ENCODE peak calls at places on chromosomes 11 and 22, in seven cellular contexts. X is GM12878, N is GM12891, R is K562, U is HepG2, O is H1, G is SK-N-SH. P is an unnamed sample.

GRCh38 chr11:131471976-131472375 is 101.6 kb downstream of the NTM start:
- DNase-seq in X (no peak), N (no peak), R (no peak), U (no peak), O (no peak), G (no peak), P (no peak)

GRCh38 chr11:17563248-17563647 is 16.2 kb downstream of the OTOG start:
- DNase-seq in X (no peak), N (no peak), R (no peak), U (no peak), O (no peak), G (no peak), P (no peak)

GRCh38 chr11:72091292-72091691 is 10.6 kb downstream of the LRRC51 start:
- DNase-seq in X (no peak), N (peak), R (peak), U (peak), O (peak), G (peak), P (peak)

GRCh38 chr11:123640677-123641494 is 13.5 kb downstream of the SCN3B start:
- DNase-seq in X (no peak), N (peak), R (peak), U (peak), O (no peak), G (peak), P (peak)

GRCh38 chr22:44129614-44129976 is 51.1 kb upstream of the PARVG start:
- DNase-seq in X (no peak), N (no peak), R (peak), U (no peak), O (no peak), G (peak), P (no peak)

GRCh38 chr11:128548655-128549255 is 38.6 kb downstream of the ETS1 start:
- DNase-seq in X (no peak), N (no peak), R (no peak), U (no peak), O (no peak), G (peak), P (no peak)

GRCh38 chr22:46563381-46564083 is 26.1 kb upstream of the CELSR1 start:
- DNase-seq in X (no peak), N (peak), R (peak), U (peak), O (no peak), G (peak), P (peak)

GRCh38 chr11:44936527-44936926 is 14.2 kb downstream of the TP53I11 start:
- DNase-seq in X (no peak), N (peak), R (peak), U (peak), O (peak), G (peak), P (peak)

GRCh38 chr11:88174627-88175003 is 628 bp downstream of the RAB38 start:
- DNase-seq in X (no peak), N (no peak), R (no peak), U (no peak), O (peak), G (no peak), P (no peak)

GRCh38 chr11:21771097-21771496 is 421.8 kb upstream of the ANO5 start:
- DNase-seq in X (no peak), N (no peak), R (no peak), U (no peak), O (no peak), G (no peak), P (no peak)

GRCh38 chr11:75585271-75585670 is 23.2 kb downstream of the SERPINH1 start:
- DNase-seq in X (no peak), N (no peak), R (no peak), U (no peak), O (no peak), G (no peak), P (no peak)

GRCh38 chr11:75582461-75582934 is 20.4 kb downstream of the SERPINH1 start:
- DNase-seq in X (no peak), N (no peak), R (no peak), U (no peak), O (no peak), G (no peak), P (no peak)

GRCh38 chr11:75579841-75580240 is 17.8 kb downstream of the SERPINH1 start:
- DNase-seq in X (no peak), N (no peak), R (no peak), U (no peak), O (no peak), G (no peak), P (no peak)

GRCh38 chr11:75583710-75584658 is 21.9 kb downstream of the SERPINH1 start:
- DNase-seq in X (no peak), N (peak), R (peak), U (no peak), O (no peak), G (peak), P (peak)

DNA sequence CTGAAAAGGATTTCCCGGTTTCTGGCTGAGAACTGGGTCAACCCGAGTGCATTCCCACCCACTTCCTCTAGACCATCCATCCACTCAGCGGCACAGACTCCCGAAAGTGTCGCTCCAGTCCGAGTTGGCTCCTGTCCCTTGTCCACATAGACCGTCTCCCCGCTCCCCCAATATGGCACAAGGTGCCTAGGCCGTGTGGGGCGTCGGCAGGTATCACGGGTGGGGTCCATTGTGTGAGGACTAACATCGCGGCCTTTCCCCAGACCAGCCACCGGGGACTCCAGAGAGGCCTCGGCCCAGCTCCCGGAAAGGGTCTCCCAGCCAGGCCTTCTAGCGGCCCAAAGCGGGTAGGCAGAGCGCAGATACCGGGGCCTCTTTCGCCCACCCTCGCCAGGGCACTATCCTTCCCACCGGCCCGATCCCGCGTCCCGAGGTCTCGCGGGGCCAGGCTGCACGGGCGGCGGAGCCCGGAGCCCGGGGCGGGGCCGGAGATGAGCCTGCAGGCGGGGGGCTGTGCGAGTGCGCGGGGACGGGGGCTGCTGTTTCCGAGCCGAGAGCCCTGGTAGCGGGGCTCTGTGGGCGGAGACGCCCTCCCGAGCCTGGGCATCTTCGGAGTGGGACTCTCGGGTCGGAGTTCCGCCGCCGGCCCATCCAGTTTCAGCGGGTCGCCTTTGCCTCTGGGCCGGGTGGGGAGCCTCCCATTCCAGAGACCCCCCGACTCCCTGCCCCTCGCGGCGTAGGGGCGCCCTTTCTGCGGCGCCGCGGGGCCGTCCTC is 21.1 kb downstream of the SERPINH1 start:
- DNase-seq in X (no peak), N (peak), R (peak), U (no peak), O (no peak), G (peak), P (peak)
- TF ChIP-seq TAF1 in X (no peak), N (peak), R (no peak), U (no peak), O (peak), G (no peak), P (peak)

GRCh38 chr11:122524532-122524882 is 131.0 kb upstream of the UBASH3B start:
- DNase-seq in X (no peak), N (no peak), R (no peak), U (no peak), O (peak), G (peak), P (no peak)
- TF ChIP-seq POLR2AphosphoS5 in X (no peak), N (no peak), R (no peak), U (no peak), O (no peak), G (no peak), P (no peak)

DNA sequence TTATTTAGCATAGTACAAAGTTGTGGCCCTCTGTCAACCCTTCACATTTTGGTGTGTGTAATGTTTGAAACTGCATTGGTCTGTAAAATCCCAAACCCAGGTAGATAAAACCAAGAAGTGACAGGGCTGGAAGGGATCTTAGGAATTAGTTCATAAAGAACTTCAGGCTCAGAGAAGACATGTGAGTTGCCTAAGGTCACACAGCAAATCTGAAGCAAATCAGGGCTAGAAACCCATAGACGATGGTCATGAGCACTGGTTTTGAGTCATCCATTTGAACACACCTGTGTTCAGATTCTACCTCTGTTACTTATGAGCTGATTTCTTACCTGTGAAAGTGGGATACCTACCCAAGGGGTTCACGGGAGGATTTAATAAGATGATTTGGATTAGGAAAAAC is 107.1 kb downstream of the PTPRJ start:
- DNase-seq in X (no peak), N (no peak), R (no peak), U (no peak), O (no peak), G (no peak), P (no peak)
- TF ChIP-seq TAF1 in X (no peak), N (no peak), R (no peak), U (no peak), O (no peak), G (no peak), P (no peak)

DNA sequence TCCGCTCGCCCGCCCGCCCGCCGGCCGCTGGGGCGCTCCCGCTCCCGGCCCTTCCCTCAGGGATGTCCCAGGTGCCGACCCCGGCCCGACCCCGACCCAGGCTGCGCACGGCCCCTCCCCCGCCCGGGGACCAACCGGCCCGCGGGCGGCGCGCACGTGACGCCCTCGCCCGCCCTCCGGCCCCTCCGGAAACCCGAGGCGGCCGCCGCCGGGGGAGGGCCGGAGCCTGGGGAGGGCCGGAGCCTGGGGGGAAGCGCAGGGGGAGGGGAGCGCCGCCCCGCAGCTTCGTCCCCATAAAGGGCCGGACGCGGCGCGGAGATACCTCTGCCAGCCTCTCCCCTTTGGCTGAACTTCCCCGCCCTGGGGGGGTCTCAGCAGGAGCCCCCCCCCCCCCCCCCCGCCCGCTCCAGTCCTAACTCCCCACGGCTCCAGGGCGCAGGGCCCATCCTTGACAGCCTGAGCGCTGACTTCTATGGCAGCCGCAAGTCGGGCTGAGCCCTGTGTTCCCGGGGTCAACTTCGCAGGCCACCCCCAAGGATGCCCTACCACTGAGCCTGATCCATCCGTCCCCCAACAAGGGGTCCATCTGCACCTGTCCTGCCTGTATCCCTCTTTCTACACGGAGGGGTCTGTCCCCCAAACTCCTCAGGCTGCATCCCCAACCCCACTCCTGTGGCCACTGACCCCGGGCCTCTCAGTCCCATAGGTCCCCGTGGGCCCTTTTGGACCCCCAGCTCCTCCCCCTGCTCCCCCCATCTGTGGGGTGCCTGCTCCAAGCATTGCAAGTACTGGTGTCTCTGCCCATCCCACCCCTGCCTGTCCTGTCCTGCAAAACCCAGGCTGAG is at the start of gene MAPK12:
- DNase-seq in X (no peak), N (peak), R (peak), U (no peak), O (no peak), G (peak), P (peak)
- TF ChIP-seq POLR2AphosphoS5 in X (no peak), N (no peak), R (no peak), U (no peak), O (no peak), G (no peak), P (no peak)

DNA sequence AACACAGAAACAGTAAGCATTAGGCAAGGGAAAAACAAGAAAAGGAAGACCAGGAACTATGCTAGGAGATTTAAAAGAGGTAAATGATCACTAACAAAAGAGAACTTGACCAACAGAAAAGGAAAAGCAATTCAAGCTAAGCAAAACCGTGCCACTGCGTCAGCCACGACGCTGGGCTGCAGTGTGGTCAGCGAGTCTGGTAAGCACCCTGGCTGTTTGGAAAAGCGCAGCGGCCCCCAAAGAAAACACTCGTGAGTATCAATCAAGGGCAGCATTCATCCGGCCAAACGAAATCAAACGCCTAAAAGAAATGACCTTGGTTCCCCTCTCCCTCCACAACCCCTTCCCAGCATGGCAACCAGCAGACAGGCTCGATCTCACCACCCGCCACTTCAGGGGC is 28.8 kb downstream of the PACSIN2 start:
- DNase-seq in X (no peak), N (no peak), R (no peak), U (no peak), O (no peak), G (no peak), P (no peak)
- TF ChIP-seq TAF1 in X (no peak), N (no peak), R (no peak), U (no peak), O (no peak), G (no peak), P (no peak)

GRCh38 chr22:37266581-37267127 is 15.7 kb upstream of the CYTH4 start:
- DNase-seq in X (no peak), N (no peak), R (no peak), U (no peak), O (no peak), G (no peak), P (no peak)
- TF ChIP-seq POLR2AphosphoS5 in X (no peak), N (no peak), R (no peak), U (no peak), O (no peak), G (no peak), P (no peak)